ENCODE peak calls at places on chromosomes 13 and 19, in seven cellular contexts. One of them, this sample, is unnamed.

GRCh38 chr13:100565291-100565690 is 23.3 kb downstream of the GGACT start:
- DNase-seq in mesendoderm: no peak
- DNase-seq in T follicular helper cell: no peak
- DNase-seq in AG04450: no peak
- DNase-seq in HS-27A: no peak
- DNase-seq in upper lobe of right lung: no peak
- DNase-seq in NCI-H774: no peak
- DNase-seq in this sample: peak; percentile 18

GRCh38 chr19:42281175-42282035 is 12.4 kb downstream of the CIC start:
- DNase-seq in mesendoderm: peak; percentile 80
- DNase-seq in T follicular helper cell: no peak
- DNase-seq in AG04450: no peak
- DNase-seq in upper lobe of right lung: no peak
- DNase-seq in HS-27A: no peak
- DNase-seq in NCI-H774: no peak
- DNase-seq in this sample: peak; percentile 60

GRCh38 chr19:3722443-3723109 is 14.4 kb downstream of the TJP3 start:
- DNase-seq in AG04450: no peak
- DNase-seq in mesendoderm: peak; percentile 78
- DNase-seq in NCI-H774: peak; percentile 36
- DNase-seq in upper lobe of right lung: no peak
- DNase-seq in HS-27A: no peak
- DNase-seq in T follicular helper cell: no peak
- DNase-seq in this sample: no peak

GRCh38 chr13:49997935-49998334 is 1.1 kb downstream of the TRIM13 start:
- DNase-seq in AG04450: no peak
- DNase-seq in mesendoderm: peak; percentile 25
- DNase-seq in HS-27A: no peak
- DNase-seq in T follicular helper cell: no peak
- DNase-seq in NCI-H774: no peak
- DNase-seq in upper lobe of right lung: no peak
- DNase-seq in this sample: peak; percentile 18

GRCh38 chr19:30420881-30421280 is 48.7 kb downstream of the ZNF536 start:
- DNase-seq in mesendoderm: no peak
- DNase-seq in HS-27A: no peak
- DNase-seq in upper lobe of right lung: no peak
- DNase-seq in NCI-H774: no peak
- DNase-seq in T follicular helper cell: no peak
- DNase-seq in AG04450: no peak
- DNase-seq in this sample: no peak

GRCh38 chr13:93244918-93245280 is 18.3 kb downstream of the GPC6 start:
- DNase-seq in AG04450: no peak
- DNase-seq in upper lobe of right lung: no peak
- DNase-seq in HS-27A: no peak
- DNase-seq in NCI-H774: no peak
- DNase-seq in mesendoderm: no peak
- DNase-seq in T follicular helper cell: no peak
- DNase-seq in this sample: no peak

GRCh38 chr13:44238011-44238421 is 135.6 kb upstream of the SERP2 start:
- DNase-seq in NCI-H774: no peak
- DNase-seq in HS-27A: no peak
- DNase-seq in AG04450: peak; percentile 52
- DNase-seq in T follicular helper cell: no peak
- DNase-seq in upper lobe of right lung: no peak
- DNase-seq in mesendoderm: no peak
- DNase-seq in this sample: no peak

GRCh38 chr13:88806438-88806837 is 1135.3 kb downstream of the SLITRK5 start:
- DNase-seq in NCI-H774: no peak
- DNase-seq in AG04450: no peak
- DNase-seq in upper lobe of right lung: no peak
- DNase-seq in mesendoderm: no peak
- DNase-seq in T follicular helper cell: no peak
- DNase-seq in HS-27A: no peak
- DNase-seq in this sample: no peak

GRCh38 chr19:40724848-40725247 is 7.9 kb downstream of the ITPKC start:
- DNase-seq in NCI-H774: no peak
- DNase-seq in T follicular helper cell: no peak
- DNase-seq in mesendoderm: no peak
- DNase-seq in AG04450: no peak
- DNase-seq in upper lobe of right lung: no peak
- DNase-seq in HS-27A: no peak
- DNase-seq in this sample: no peak

GRCh38 chr19:38769635-38770211 is 3.6 kb downstream of the LGALS7 start:
- DNase-seq in mesendoderm: peak; percentile 73
- DNase-seq in upper lobe of right lung: peak; percentile 94
- DNase-seq in HS-27A: no peak
- DNase-seq in NCI-H774: no peak
- DNase-seq in T follicular helper cell: peak; percentile 74
- DNase-seq in AG04450: peak; percentile 16
- DNase-seq in this sample: peak; percentile 37

GRCh38 chr19:55642153-55643002 is 1.1 kb upstream of the ZNF581 start:
- DNase-seq in mesendoderm: peak; percentile 48
- DNase-seq in HS-27A: no peak
- DNase-seq in NCI-H774: no peak
- DNase-seq in T follicular helper cell: no peak
- DNase-seq in upper lobe of right lung: peak; percentile 80
- DNase-seq in AG04450: no peak
- DNase-seq in this sample: no peak

GRCh38 chr13:34250151-34250550 is 432.2 kb downstream of the RFC3 start:
- DNase-seq in HS-27A: no peak
- DNase-seq in upper lobe of right lung: no peak
- DNase-seq in T follicular helper cell: no peak
- DNase-seq in NCI-H774: no peak
- DNase-seq in AG04450: no peak
- DNase-seq in mesendoderm: no peak
- DNase-seq in this sample: no peak

GRCh38 chr19:34431681-34432402 is 3.7 kb downstream of the UBA2 start:
- DNase-seq in upper lobe of right lung: no peak
- DNase-seq in mesendoderm: no peak
- DNase-seq in HS-27A: no peak
- DNase-seq in NCI-H774: no peak
- DNase-seq in T follicular helper cell: no peak
- DNase-seq in AG04450: peak; percentile 41
- DNase-seq in this sample: no peak

GRCh38 chr19:3194063-3194702 is 8.5 kb downstream of the NCLN start:
- DNase-seq in HS-27A: no peak
- DNase-seq in mesendoderm: no peak
- DNase-seq in NCI-H774: no peak
- DNase-seq in T follicular helper cell: no peak
- DNase-seq in upper lobe of right lung: no peak
- DNase-seq in AG04450: no peak
- DNase-seq in this sample: no peak

GRCh38 chr13:44801990-44802389 is 187.3 kb downstream of the NUFIP1 start:
- DNase-seq in mesendoderm: no peak
- DNase-seq in T follicular helper cell: no peak
- DNase-seq in AG04450: peak; percentile 65
- DNase-seq in HS-27A: no peak
- DNase-seq in upper lobe of right lung: no peak
- DNase-seq in NCI-H774: no peak
- DNase-seq in this sample: no peak

GRCh38 chr13:112768795-112769411 is 79.1 kb downstream of the ATP11A start:
- DNase-seq in HS-27A: no peak
- DNase-seq in NCI-H774: peak; percentile 36
- DNase-seq in mesendoderm: no peak
- DNase-seq in T follicular helper cell: no peak
- DNase-seq in AG04450: no peak
- DNase-seq in upper lobe of right lung: peak; percentile 92
- DNase-seq in this sample: no peak

GRCh38 chr13:79682164-79682563 is 201.2 kb downstream of the NDFIP2 start:
- DNase-seq in HS-27A: no peak
- DNase-seq in AG04450: no peak
- DNase-seq in mesendoderm: no peak
- DNase-seq in NCI-H774: no peak
- DNase-seq in upper lobe of right lung: no peak
- DNase-seq in T follicular helper cell: no peak
- DNase-seq in this sample: no peak

GRCh38 chr13:111034811-111035210 is 80.3 kb upstream of the ARHGEF7 start:
- DNase-seq in NCI-H774: no peak
- DNase-seq in HS-27A: no peak
- DNase-seq in T follicular helper cell: no peak
- DNase-seq in upper lobe of right lung: no peak
- DNase-seq in AG04450: peak; percentile 23
- DNase-seq in mesendoderm: no peak
- DNase-seq in this sample: no peak

GRCh38 chr13:110187501-110188161 is 119.3 kb downstream of the COL4A1 start:
- DNase-seq in HS-27A: peak; percentile 27
- DNase-seq in AG04450: peak; percentile 15
- DNase-seq in NCI-H774: no peak
- DNase-seq in T follicular helper cell: no peak
- DNase-seq in upper lobe of right lung: peak; percentile 17
- DNase-seq in mesendoderm: no peak
- DNase-seq in this sample: no peak

GRCh38 chr19:33703438-33703750 is 81.6 kb downstream of the CHST8 start:
- DNase-seq in NCI-H774: no peak
- DNase-seq in mesendoderm: no peak
- DNase-seq in AG04450: no peak
- DNase-seq in HS-27A: no peak
- DNase-seq in upper lobe of right lung: peak; percentile 32
- DNase-seq in T follicular helper cell: no peak
- DNase-seq in this sample: no peak

GRCh38 chr19:4051175-4052101 is 15.3 kb downstream of the ZBTB7A start:
- DNase-seq in mesendoderm: no peak
- DNase-seq in AG04450: no peak
- DNase-seq in upper lobe of right lung: peak; percentile 88
- DNase-seq in T follicular helper cell: no peak
- DNase-seq in NCI-H774: no peak
- DNase-seq in HS-27A: no peak
- DNase-seq in this sample: no peak

GRCh38 chr19:50906217-50906616 is 5.0 kb downstream of the KLK4 start:
- DNase-seq in NCI-H774: peak; percentile 14
- DNase-seq in T follicular helper cell: no peak
- DNase-seq in HS-27A: no peak
- DNase-seq in AG04450: no peak
- DNase-seq in upper lobe of right lung: no peak
- DNase-seq in mesendoderm: peak; percentile 71
- DNase-seq in this sample: no peak

GRCh38 chr19:17779281-17779930 is 15.5 kb upstream of the B3GNT3 start:
- DNase-seq in upper lobe of right lung: no peak
- DNase-seq in AG04450: no peak
- DNase-seq in NCI-H774: no peak
- DNase-seq in HS-27A: no peak
- DNase-seq in mesendoderm: peak; percentile 95
- DNase-seq in T follicular helper cell: no peak
- DNase-seq in this sample: no peak

GRCh38 chr19:43576479-43576878 is 878 bp downstream of the PINLYP start:
- DNase-seq in T follicular helper cell: no peak
- DNase-seq in mesendoderm: no peak
- DNase-seq in HS-27A: no peak
- DNase-seq in NCI-H774: no peak
- DNase-seq in upper lobe of right lung: no peak
- DNase-seq in AG04450: no peak
- DNase-seq in this sample: no peak

GRCh38 chr13:60329221-60329983 is 67.6 kb upstream of the TDRD3 start:
- DNase-seq in upper lobe of right lung: peak; percentile 64
- DNase-seq in T follicular helper cell: no peak
- DNase-seq in mesendoderm: peak; percentile 84
- DNase-seq in HS-27A: no peak
- DNase-seq in AG04450: no peak
- DNase-seq in NCI-H774: peak; percentile 31
- DNase-seq in this sample: peak; percentile 82

GRCh38 chr13:36718146-36718545 is 44.3 kb downstream of the SERTM1 start:
- DNase-seq in upper lobe of right lung: no peak
- DNase-seq in HS-27A: no peak
- DNase-seq in AG04450: no peak
- DNase-seq in T follicular helper cell: no peak
- DNase-seq in NCI-H774: no peak
- DNase-seq in mesendoderm: no peak
- DNase-seq in this sample: no peak

GRCh38 chr13:36766295-36766694 is 52.7 kb upstream of the RFXAP start:
- DNase-seq in AG04450: no peak
- DNase-seq in NCI-H774: no peak
- DNase-seq in upper lobe of right lung: no peak
- DNase-seq in HS-27A: peak; percentile 7
- DNase-seq in mesendoderm: peak; percentile 64
- DNase-seq in T follicular helper cell: no peak
- DNase-seq in this sample: no peak

GRCh38 chr13:23966691-23967615 is 69.7 kb upstream of the C1QTNF9B start:
- DNase-seq in NCI-H774: no peak
- DNase-seq in T follicular helper cell: no peak
- DNase-seq in mesendoderm: no peak
- DNase-seq in upper lobe of right lung: no peak
- DNase-seq in HS-27A: no peak
- DNase-seq in AG04450: no peak
- DNase-seq in this sample: no peak

GRCh38 chr19:6278740-6279619 is 795 bp downstream of the MLLT1 start:
- DNase-seq in upper lobe of right lung: no peak
- DNase-seq in NCI-H774: no peak
- DNase-seq in T follicular helper cell: no peak
- DNase-seq in mesendoderm: no peak
- DNase-seq in AG04450: no peak
- DNase-seq in HS-27A: no peak
- DNase-seq in this sample: no peak

GRCh38 chr13:104461049-104461448 is 1394.8 kb upstream of the SLC10A2 start:
- DNase-seq in HS-27A: no peak
- DNase-seq in T follicular helper cell: no peak
- DNase-seq in mesendoderm: no peak
- DNase-seq in AG04450: no peak
- DNase-seq in NCI-H774: no peak
- DNase-seq in upper lobe of right lung: no peak
- DNase-seq in this sample: no peak

GRCh38 chr13:104586010-104586746 is 1520.0 kb upstream of the SLC10A2 start:
- DNase-seq in AG04450: peak; percentile 65
- DNase-seq in mesendoderm: no peak
- DNase-seq in NCI-H774: no peak
- DNase-seq in HS-27A: peak; percentile 11
- DNase-seq in upper lobe of right lung: no peak
- DNase-seq in T follicular helper cell: no peak
- DNase-seq in this sample: no peak

GRCh38 chr19:51107406-51108065 is 673 bp downstream of the CTU1 start:
- DNase-seq in upper lobe of right lung: no peak
- DNase-seq in NCI-H774: no peak
- DNase-seq in HS-27A: no peak
- DNase-seq in mesendoderm: peak; percentile 79
- DNase-seq in AG04450: no peak
- DNase-seq in T follicular helper cell: no peak
- DNase-seq in this sample: no peak

This sample was measured in NCI-H1092 treated with DMSO at 0.1 percent for 48 hours.